ENCODE peak calls at places on chromosomes 4 and X, in seven cellular contexts. One of them, this sample, is unnamed.

GRCh38 chr4:123408471-123409084 is 12.0 kb downstream of the SPRY1 start:
- DNase-seq in omental fat pad: no peak
- DNase-seq in GM13976: no peak
- DNase-seq in prostate gland: no peak
- DNase-seq in tibial artery: no peak
- DNase-seq in heart left ventricle: no peak
- DNase-seq in WTC11: no peak
- DNase-seq in this sample: no peak

GRCh38 chr4:173177232-173177631 is 8.6 kb downstream of the GALNT7 start:
- DNase-seq in tibial artery: no peak
- DNase-seq in omental fat pad: no peak
- DNase-seq in GM13976: no peak
- DNase-seq in WTC11: no peak
- DNase-seq in heart left ventricle: no peak
- DNase-seq in prostate gland: no peak
- DNase-seq in this sample: no peak

GRCh38 chr4:164596318-164596878 is 157.5 kb upstream of the SMIM31 start:
- DNase-seq in omental fat pad: no peak
- DNase-seq in WTC11: no peak
- DNase-seq in GM13976: no peak
- DNase-seq in tibial artery: no peak
- DNase-seq in prostate gland: no peak
- DNase-seq in heart left ventricle: no peak
- DNase-seq in this sample: no peak

GRCh38 chrX:71493111-71493613 is 39.7 kb upstream of the OGT start:
- DNase-seq in WTC11: no peak
- DNase-seq in heart left ventricle: no peak
- DNase-seq in prostate gland: peak; percentile 10
- DNase-seq in tibial artery: peak; percentile 37
- DNase-seq in omental fat pad: no peak
- DNase-seq in GM13976: no peak
- DNase-seq in this sample: no peak

GRCh38 chr4:77007358-77008230 is 58.0 kb downstream of the SEPTIN11 start:
- DNase-seq in prostate gland: no peak
- DNase-seq in GM13976: no peak
- DNase-seq in omental fat pad: no peak
- DNase-seq in heart left ventricle: no peak
- DNase-seq in tibial artery: peak; percentile 33
- DNase-seq in WTC11: no peak
- DNase-seq in this sample: no peak

GRCh38 chr4:139642364-139642763 is 23.3 kb upstream of the MGST2 start:
- DNase-seq in omental fat pad: no peak
- DNase-seq in heart left ventricle: no peak
- DNase-seq in GM13976: no peak
- DNase-seq in WTC11: no peak
- DNase-seq in prostate gland: no peak
- DNase-seq in tibial artery: no peak
- DNase-seq in this sample: no peak

GRCh38 chr4:11271263-11271662 is 157.4 kb downstream of the HS3ST1 start:
- DNase-seq in heart left ventricle: no peak
- DNase-seq in WTC11: no peak
- DNase-seq in omental fat pad: no peak
- DNase-seq in GM13976: no peak
- DNase-seq in tibial artery: no peak
- DNase-seq in prostate gland: no peak
- DNase-seq in this sample: no peak

GRCh38 chr4:37245391-37245954 is 930 bp downstream of the NWD2 start:
- DNase-seq in prostate gland: no peak
- DNase-seq in tibial artery: no peak
- DNase-seq in omental fat pad: no peak
- DNase-seq in heart left ventricle: no peak
- DNase-seq in WTC11: peak; percentile 14
- DNase-seq in GM13976: no peak
- DNase-seq in this sample: no peak

GRCh38 chrX:70476934-70477733 is 32.5 kb downstream of the DLG3 start:
- DNase-seq in heart left ventricle: no peak
- DNase-seq in omental fat pad: no peak
- DNase-seq in prostate gland: peak; percentile 28
- DNase-seq in GM13976: no peak
- DNase-seq in tibial artery: peak; percentile 52
- DNase-seq in WTC11: peak; percentile 15
- DNase-seq in this sample: no peak

GRCh38 chrX:1767026-1767425 is 152.2 kb downstream of the ASMT start:
- DNase-seq in GM13976: no peak
- DNase-seq in heart left ventricle: no peak
- DNase-seq in tibial artery: no peak
- DNase-seq in omental fat pad: no peak
- DNase-seq in prostate gland: no peak
- DNase-seq in WTC11: peak; percentile 37
- DNase-seq in this sample: peak; percentile 2

GRCh38 chr4:37762294-37763163 is 64.0 kb upstream of the PGM2 start:
- DNase-seq in omental fat pad: no peak
- DNase-seq in WTC11: peak; percentile 20
- DNase-seq in GM13976: no peak
- DNase-seq in tibial artery: no peak
- DNase-seq in heart left ventricle: no peak
- DNase-seq in prostate gland: no peak
- DNase-seq in this sample: peak; percentile 9

GRCh38 chrX:127300511-127300910 is 481.0 kb downstream of the PRR32 start:
- DNase-seq in heart left ventricle: no peak
- DNase-seq in GM13976: no peak
- DNase-seq in tibial artery: no peak
- DNase-seq in WTC11: no peak
- DNase-seq in prostate gland: no peak
- DNase-seq in omental fat pad: no peak
- DNase-seq in this sample: no peak

DNA sequence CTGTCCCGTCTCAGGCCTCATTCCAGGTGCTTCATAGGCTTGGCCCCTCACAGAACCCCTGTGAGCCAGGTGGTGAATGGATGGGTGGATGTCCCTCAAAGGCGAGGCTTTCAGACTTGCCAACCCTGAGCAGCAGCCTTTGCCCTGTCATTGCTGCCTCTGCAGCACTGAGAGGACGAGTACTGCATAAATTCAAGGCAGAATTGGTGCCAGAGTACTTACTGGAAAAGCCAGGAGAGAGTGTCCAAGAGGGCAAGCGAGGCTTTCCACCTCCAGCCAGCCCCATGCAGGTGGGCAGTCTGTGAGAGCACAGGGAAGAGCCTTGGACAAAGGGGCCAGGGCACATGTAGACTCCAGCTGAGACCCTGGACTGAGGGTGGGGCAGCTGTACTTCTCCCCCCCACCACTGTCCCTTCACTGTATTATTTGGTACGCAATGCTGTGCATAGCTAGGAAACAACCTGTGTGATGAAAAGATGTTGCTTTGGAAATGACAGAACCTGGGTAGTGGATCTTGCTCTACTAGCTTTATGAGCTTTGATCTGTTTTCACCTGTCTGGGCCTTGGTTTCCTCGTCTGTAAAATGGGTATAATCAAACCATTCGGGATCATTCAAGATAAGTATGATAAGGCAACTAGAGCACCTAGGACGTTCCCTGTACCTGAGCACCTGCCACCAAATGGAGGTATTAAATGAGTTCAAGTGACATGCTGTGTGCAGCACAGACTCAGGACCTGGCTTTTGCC is 224.9 kb upstream of the PSAPL1 start:
- DNase-seq in prostate gland: no peak
- DNase-seq in GM13976: no peak
- DNase-seq in omental fat pad: no peak
- DNase-seq in tibial artery: no peak
- DNase-seq in WTC11: no peak
- DNase-seq in heart left ventricle: no peak
- DNase-seq in this sample: no peak
- TF ChIP-seq CTCF in prostate gland: no peak
- TF ChIP-seq CTCF in GM13976: no peak
- TF ChIP-seq CTCF in omental fat pad: no peak
- TF ChIP-seq CTCF in tibial artery: no peak
- TF ChIP-seq CTCF in WTC11: no peak
- TF ChIP-seq CTCF in heart left ventricle: no peak
- TF ChIP-seq CTCF in this sample: no peak

GRCh38 chrX:118626346-118626745 is 101.1 kb upstream of the IL13RA1 start:
- DNase-seq in prostate gland: no peak
- DNase-seq in GM13976: no peak
- DNase-seq in tibial artery: no peak
- DNase-seq in omental fat pad: no peak
- DNase-seq in WTC11: no peak
- DNase-seq in heart left ventricle: no peak
- DNase-seq in this sample: no peak
- TF ChIP-seq CTCF in prostate gland: no peak
- TF ChIP-seq CTCF in GM13976: no peak
- TF ChIP-seq CTCF in tibial artery: no peak
- TF ChIP-seq CTCF in omental fat pad: no peak
- TF ChIP-seq CTCF in WTC11: no peak
- TF ChIP-seq CTCF in heart left ventricle: no peak
- TF ChIP-seq CTCF in this sample: no peak

GRCh38 chrX:18410038-18410437 is 15.4 kb upstream of the CDKL5 start:
- DNase-seq in WTC11: no peak
- DNase-seq in omental fat pad: no peak
- DNase-seq in heart left ventricle: no peak
- DNase-seq in tibial artery: no peak
- DNase-seq in prostate gland: no peak
- DNase-seq in GM13976: no peak
- DNase-seq in this sample: no peak
- TF ChIP-seq CTCF in WTC11: no peak
- TF ChIP-seq CTCF in omental fat pad: no peak
- TF ChIP-seq CTCF in heart left ventricle: peak; percentile 38
- TF ChIP-seq CTCF in tibial artery: peak; percentile 44
- TF ChIP-seq CTCF in prostate gland: no peak
- TF ChIP-seq CTCF in GM13976: no peak
- TF ChIP-seq CTCF in this sample: peak; percentile 52

DNA sequence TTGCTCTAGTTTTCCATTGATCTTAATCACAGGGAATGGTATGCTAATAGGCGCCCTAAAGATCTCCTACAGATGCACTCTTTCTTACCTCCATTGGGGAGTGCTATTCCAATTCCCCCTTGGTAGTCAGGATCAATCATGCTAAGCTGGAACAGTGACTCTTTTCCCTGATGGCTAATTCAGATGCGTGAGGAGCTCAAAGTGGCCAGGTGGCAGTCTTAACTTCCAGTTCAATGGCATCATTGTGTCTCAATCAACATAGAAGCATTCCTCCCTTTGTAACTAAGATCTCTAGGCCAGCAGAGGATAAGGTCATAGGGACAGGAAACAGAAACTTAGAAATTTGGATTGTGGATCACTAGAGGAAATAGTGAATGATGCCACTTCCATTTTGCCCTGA is 216.8 kb downstream of the GRID2 start:
- DNase-seq in WTC11: peak; percentile 42
- DNase-seq in tibial artery: no peak
- DNase-seq in prostate gland: no peak
- DNase-seq in GM13976: no peak
- DNase-seq in heart left ventricle: no peak
- DNase-seq in omental fat pad: no peak
- DNase-seq in this sample: no peak
- TF ChIP-seq CTCF in WTC11: no peak
- TF ChIP-seq CTCF in tibial artery: no peak
- TF ChIP-seq CTCF in prostate gland: no peak
- TF ChIP-seq CTCF in GM13976: no peak
- TF ChIP-seq CTCF in heart left ventricle: no peak
- TF ChIP-seq CTCF in omental fat pad: no peak
- TF ChIP-seq CTCF in this sample: no peak

DNA sequence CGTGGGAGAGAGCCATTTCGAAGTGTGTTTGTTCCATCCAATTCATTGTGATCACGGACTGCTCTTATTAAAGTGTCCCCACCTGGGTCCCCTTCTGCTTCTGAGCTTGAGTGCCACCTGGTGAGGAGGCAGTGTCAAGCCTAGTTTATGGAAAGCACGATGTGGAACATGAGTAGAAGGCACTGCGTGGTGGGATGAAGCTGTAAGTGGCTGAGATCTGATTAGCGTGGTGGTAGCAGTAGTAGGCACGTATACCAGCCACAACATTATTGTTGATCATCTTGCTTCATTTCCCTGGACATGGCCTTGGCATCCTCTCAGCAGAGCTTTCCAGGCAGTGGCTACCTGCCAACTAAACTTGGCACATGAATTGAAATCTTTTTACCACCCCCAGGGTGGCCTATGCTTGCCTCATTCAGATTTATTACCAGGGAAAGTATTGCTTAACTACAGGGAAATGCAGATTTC is 46.4 kb downstream of the GPAT3 start:
- DNase-seq in WTC11: no peak
- DNase-seq in GM13976: no peak
- DNase-seq in heart left ventricle: peak; percentile 61
- DNase-seq in omental fat pad: no peak
- DNase-seq in tibial artery: no peak
- DNase-seq in prostate gland: peak; percentile 58
- DNase-seq in this sample: no peak
- TF ChIP-seq CTCF in WTC11: no peak
- TF ChIP-seq CTCF in GM13976: no peak
- TF ChIP-seq CTCF in heart left ventricle: no peak
- TF ChIP-seq CTCF in omental fat pad: no peak
- TF ChIP-seq CTCF in tibial artery: no peak
- TF ChIP-seq CTCF in prostate gland: no peak
- TF ChIP-seq CTCF in this sample: no peak

DNA sequence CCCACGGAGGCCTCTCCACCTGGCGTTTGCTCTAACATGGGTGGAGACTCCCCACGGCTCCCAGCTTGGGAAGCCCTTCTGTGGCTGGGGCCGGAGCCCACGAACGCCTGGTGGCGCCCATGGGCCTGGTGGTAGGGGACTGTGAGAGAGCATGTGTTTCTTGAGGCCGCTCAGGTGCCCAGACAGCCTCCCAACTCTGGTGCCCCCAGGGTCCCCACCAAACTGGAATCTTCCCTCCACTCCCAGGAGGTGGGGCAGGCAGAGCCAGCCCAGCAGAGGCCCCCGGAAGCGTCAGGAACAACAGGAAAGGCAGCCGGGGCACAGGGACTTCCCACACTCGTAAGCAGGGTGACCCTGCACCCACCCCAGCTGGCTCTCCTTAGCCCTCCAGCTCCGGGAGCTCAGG is 33.3 kb upstream of the FGFR3 start:
- DNase-seq in heart left ventricle: no peak
- DNase-seq in omental fat pad: no peak
- DNase-seq in prostate gland: no peak
- DNase-seq in WTC11: no peak
- DNase-seq in GM13976: no peak
- DNase-seq in tibial artery: no peak
- DNase-seq in this sample: no peak
- TF ChIP-seq CTCF in heart left ventricle: no peak
- TF ChIP-seq CTCF in omental fat pad: no peak
- TF ChIP-seq CTCF in prostate gland: no peak
- TF ChIP-seq CTCF in WTC11: no peak
- TF ChIP-seq CTCF in GM13976: no peak
- TF ChIP-seq CTCF in tibial artery: no peak
- TF ChIP-seq CTCF in this sample: no peak

GRCh38 chr4:142671516-142671915 is 174.6 kb downstream of the INPP4B start:
- DNase-seq in WTC11: no peak
- DNase-seq in GM13976: no peak
- DNase-seq in prostate gland: no peak
- DNase-seq in omental fat pad: no peak
- DNase-seq in tibial artery: no peak
- DNase-seq in heart left ventricle: no peak
- DNase-seq in this sample: no peak
- TF ChIP-seq CTCF in WTC11: no peak
- TF ChIP-seq CTCF in GM13976: no peak
- TF ChIP-seq CTCF in prostate gland: no peak
- TF ChIP-seq CTCF in omental fat pad: no peak
- TF ChIP-seq CTCF in tibial artery: no peak
- TF ChIP-seq CTCF in heart left ventricle: no peak
- TF ChIP-seq CTCF in this sample: peak; percentile 27